ENCODE peak calls at places on chromosomes 5 and 9, in ten cellular contexts. I is uterus, A is thoracic aorta, H is tibial artery, Q is left ventricle myocardium inferior, Y is Caco-2, W is AG04450, X is ovary, J is heart right ventricle, G is A549. L is an unnamed sample.

GRCh38 chr5:65800775-65801174 is 78.8 kb downstream of the NLN start:
- DNase-seq in I (no peak), A (no peak), H (no peak), Q (no peak), Y (no peak), W (no peak), X (no peak), J (no peak), G (no peak), L (no peak)

GRCh38 chr5:56647109-56647863 is 168.1 kb upstream of the MAP3K1 start:
- DNase-seq in I (no peak), A (no peak), H (no peak), Q (no peak), Y (no peak), W (no peak), X (no peak), J (no peak), G (no peak), L (no peak)

GRCh38 chr5:109485030-109485429 is 75.3 kb upstream of the PJA2 start:
- DNase-seq in I (peak), A (peak), H (peak), Q (peak), Y (no peak), W (no peak), X (no peak), J (peak), G (no peak), L (no peak)

GRCh38 chr9:115090486-115090885 is 27.5 kb downstream of the TNC start:
- DNase-seq in I (no peak), A (no peak), H (no peak), Q (no peak), Y (no peak), W (no peak), X (no peak), J (no peak), G (no peak), L (no peak)

GRCh38 chr5:1793966-1794895 is 5.4 kb downstream of the MRPL36 start:
- DNase-seq in I (no peak), A (no peak), H (no peak), Q (no peak), Y (no peak), W (peak), X (peak), J (no peak), G (no peak), L (no peak)

GRCh38 chr5:150444770-150445169 is 4.8 kb downstream of the RPS14 start:
- DNase-seq in I (no peak), A (no peak), H (no peak), Q (no peak), Y (no peak), W (no peak), X (no peak), J (no peak), G (no peak), L (no peak)

GRCh38 chr5:141697586-141697985 is 15.6 kb upstream of the ARAP3 start:
- DNase-seq in I (no peak), A (no peak), H (no peak), Q (no peak), Y (no peak), W (no peak), X (no peak), J (no peak), G (no peak), L (no peak)

GRCh38 chr5:55715519-55716078 is 3.5 kb upstream of the SLC38A9 start:
- DNase-seq in I (no peak), A (no peak), H (no peak), Q (no peak), Y (no peak), W (no peak), X (no peak), J (no peak), G (no peak), L (no peak)

GRCh38 chr5:35354751-35355150 is 124.5 kb upstream of the PRLR start:
- DNase-seq in I (peak), A (no peak), H (no peak), Q (no peak), Y (no peak), W (no peak), X (no peak), J (no peak), G (no peak), L (no peak)

GRCh38 chr5:153496835-153497234 is 6.4 kb downstream of the GRIA1 start:
- DNase-seq in I (no peak), A (no peak), H (no peak), Q (no peak), Y (peak), W (no peak), X (no peak), J (peak), G (peak), L (no peak)
- H3K4me3 ChIP-seq in I (no peak), A (no peak), H (no peak), Q (no peak), Y (no peak), W (no peak), X (no peak), J (no peak), G (no peak), L (no peak)

DNA sequence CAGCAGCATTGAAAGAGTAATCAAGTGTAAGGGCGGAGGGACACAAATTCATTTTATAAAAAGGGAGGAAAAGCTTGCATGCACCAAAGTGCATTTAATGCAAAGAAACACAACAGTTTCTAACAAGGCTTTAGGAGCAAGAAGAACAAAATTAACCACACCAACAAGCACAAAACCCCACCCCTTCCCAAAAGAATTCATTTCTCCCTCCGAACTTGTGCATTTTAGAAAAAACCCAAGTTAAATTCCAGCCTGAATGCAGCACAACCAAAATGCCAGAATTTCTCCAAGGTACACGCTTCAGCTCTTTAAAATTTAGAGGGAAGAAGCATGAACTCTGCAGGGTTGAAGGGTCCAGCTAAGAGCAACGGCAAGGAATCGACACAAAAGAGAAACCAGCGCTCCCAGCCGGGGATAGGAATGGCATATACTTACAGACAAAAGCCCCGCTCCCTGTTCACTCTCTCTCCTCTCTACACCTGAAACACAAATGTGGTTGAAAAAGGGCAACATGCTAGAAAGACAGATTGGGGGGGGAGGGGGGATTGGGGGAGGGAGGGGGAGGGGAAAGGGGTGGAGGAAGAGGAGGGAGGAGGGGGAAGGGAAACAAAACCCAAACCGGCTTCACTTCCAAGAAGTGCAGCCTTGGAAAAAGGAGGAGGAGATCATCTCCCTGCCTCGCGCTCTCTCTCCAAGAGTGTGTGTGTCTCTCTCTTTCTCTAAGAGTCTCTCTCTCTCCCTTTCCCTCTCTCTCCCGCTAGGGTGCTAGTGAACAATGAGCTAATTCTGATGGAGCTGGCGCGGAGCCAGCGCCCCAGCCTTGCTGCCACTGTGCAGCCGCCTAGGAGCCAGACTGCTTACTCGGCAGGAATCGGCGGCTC is at the start of gene NREP:
- DNase-seq in I (peak), A (peak), H (peak), Q (peak), Y (peak), W (peak), X (peak), J (peak), G (peak), L (peak)
- TF ChIP-seq CTCF in I (peak), A (peak), H (peak), Q (peak), Y (peak), W (peak), X (no peak), J (no peak), G (no peak), L (peak)

DNA sequence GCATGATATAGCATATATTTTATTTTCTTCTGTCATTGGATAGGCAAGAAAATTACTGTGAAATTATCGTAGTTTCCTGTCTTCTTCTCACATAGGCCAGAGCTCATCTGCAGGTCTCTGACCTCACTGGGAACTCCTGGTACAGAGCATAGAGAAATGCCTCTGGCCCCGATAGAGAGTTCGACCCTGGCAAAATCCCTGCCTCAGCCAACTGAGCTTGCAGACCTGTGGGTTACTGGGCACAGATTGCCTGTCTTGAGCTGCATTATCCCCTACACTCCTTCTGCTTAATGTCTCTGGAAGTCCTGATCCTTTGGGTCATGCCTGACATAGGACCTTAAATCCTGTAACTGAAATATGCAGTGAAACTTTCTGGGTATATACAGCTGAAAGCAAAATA is 439.3 kb upstream of the CTNND2 start:
- DNase-seq in I (no peak), A (no peak), H (no peak), Q (no peak), Y (no peak), W (no peak), X (no peak), J (no peak), G (no peak), L (no peak)
- H3K4me3 ChIP-seq in I (no peak), A (no peak), H (no peak), Q (no peak), Y (no peak), W (no peak), X (no peak), J (no peak), G (no peak), L (no peak)

GRCh38 chr5:72092074-72092473 is 15.2 kb upstream of the MAP1B start:
- DNase-seq in I (no peak), A (no peak), H (no peak), Q (no peak), Y (no peak), W (no peak), X (no peak), J (no peak), G (no peak), L (no peak)

GRCh38 chr5:72096602-72097205 is 10.6 kb upstream of the MAP1B start:
- DNase-seq in I (no peak), A (no peak), H (no peak), Q (no peak), Y (no peak), W (no peak), X (no peak), J (no peak), G (no peak), L (no peak)

GRCh38 chr5:72093231-72093630 is 14.0 kb upstream of the MAP1B start:
- DNase-seq in I (no peak), A (no peak), H (no peak), Q (no peak), Y (no peak), W (no peak), X (no peak), J (no peak), G (no peak), L (no peak)

GRCh38 chr5:72093824-72094223 is 13.5 kb upstream of the MAP1B start:
- DNase-seq in I (no peak), A (no peak), H (no peak), Q (no peak), Y (no peak), W (no peak), X (no peak), J (no peak), G (no peak), L (no peak)
- TF ChIP-seq CTCF in I (no peak), A (no peak), H (no peak), Q (no peak), Y (no peak), W (no peak), X (no peak), J (no peak), G (no peak), L (no peak)

GRCh38 chr5:64166201-64166959 is 737 bp downstream of the RNF180 start:
- DNase-seq in I (no peak), A (no peak), H (no peak), Q (no peak), Y (no peak), W (no peak), X (no peak), J (peak), G (no peak), L (no peak)
- H3K4me3 ChIP-seq in I (peak), A (peak), H (peak), Q (peak), Y (peak), W (peak), X (peak), J (peak), G (peak), L (peak)